ENCODE peak calls at places on chromosomes 12 and 14, in six cellular contexts. W is cardiac muscle cell, L is psoas muscle, T is upper lobe of right lung, I is ovary, Y is heart right ventricle. Z is an unnamed sample.

GRCh38 chr12:130689408-130690405 is 26.4 kb downstream of the RIMBP2 start:
- DNase-seq in L (no peak), T (no peak), I (no peak), W (no peak), Y (no peak), Z (no peak)

GRCh38 chr12:96314723-96315122 is 85.5 kb downstream of the CDK17 start:
- DNase-seq in Y (no peak), T (no peak), I (no peak), L (no peak), W (no peak), Z (no peak)

GRCh38 chr12:66453111-66453510 is 150.8 kb downstream of the HELB start:
- DNase-seq in L (no peak), Y (no peak), W (no peak), I (no peak), T (no peak), Z (no peak)

GRCh38 chr14:54182419-54183040 is 214.3 kb upstream of the CDKN3 start:
- DNase-seq in Y (no peak), L (no peak), W (no peak), T (no peak), I (no peak), Z (no peak)

GRCh38 chr12:132078190-132078589 is 65.9 kb downstream of the DDX51 start:
- DNase-seq in W (no peak), L (no peak), Y (peak), T (no peak), I (peak), Z (no peak)

GRCh38 chr14:99225804-99226203 is 46.2 kb downstream of the BCL11B start:
- DNase-seq in T (no peak), Y (no peak), W (no peak), L (no peak), I (no peak), Z (no peak)

GRCh38 chr14:76329150-76329881 is 46.6 kb upstream of the ESRRB start:
- DNase-seq in Y (no peak), T (peak), W (no peak), I (no peak), L (no peak), Z (no peak)

GRCh38 chr12:46470975-46471374 is 98.4 kb upstream of the SLC38A2 start:
- DNase-seq in I (no peak), Y (no peak), L (no peak), T (no peak), W (no peak), Z (no peak)

GRCh38 chr12:53791735-53792326 is 40.1 kb upstream of the CISTR start:
- DNase-seq in Y (no peak), W (no peak), L (no peak), T (no peak), I (no peak), Z (no peak)

GRCh38 chr12:99824900-99825562 is 159.7 kb downstream of the ANKS1B start:
- DNase-seq in T (no peak), W (no peak), L (peak), I (no peak), Y (no peak), Z (no peak)

GRCh38 chr12:90978117-90978770 is 23.3 kb upstream of the CCER1 start:
- DNase-seq in L (no peak), Y (peak), I (no peak), W (peak), T (no peak), Z (no peak)

GRCh38 chr14:91368681-91369416 is 48.8 kb downstream of the CCDC88C start:
- DNase-seq in I (no peak), Y (no peak), W (no peak), T (no peak), L (no peak), Z (no peak)

GRCh38 chr12:49515266-49515665 is 23.6 kb upstream of the KCNH3 start:
- DNase-seq in T (no peak), I (no peak), L (no peak), W (no peak), Y (no peak), Z (no peak)

GRCh38 chr14:34775922-34776321 is 61.5 kb upstream of the CFL2 start:
- DNase-seq in W (no peak), T (no peak), L (no peak), I (no peak), Y (no peak), Z (no peak)

GRCh38 chr12:87376722-87377121 is 652.5 kb downstream of the C12orf50 start:
- DNase-seq in I (no peak), L (no peak), Y (no peak), W (no peak), T (no peak), Z (no peak)

GRCh38 chr14:30656190-30656632 is 34.1 kb downstream of the SCFD1 start:
- DNase-seq in W (peak), I (no peak), T (no peak), Y (peak), L (no peak), Z (no peak)

GRCh38 chr12:113889806-113890581 is 76.1 kb downstream of the RBM19 start:
- DNase-seq in L (no peak), Y (no peak), W (no peak), T (no peak), I (no peak), Z (no peak)

GRCh38 chr14:73997944-73998451 is 21.1 kb downstream of the ENTPD5 start:
- DNase-seq in T (no peak), I (no peak), Y (no peak), W (no peak), L (no peak), Z (no peak)

GRCh38 chr12:10365716-10366433 is 24.0 kb downstream of the KLRK1 start:
- DNase-seq in I (no peak), Y (no peak), T (no peak), L (no peak), W (no peak), Z (no peak)

GRCh38 chr12:51082561-51083139 is 746 bp downstream of the CSRNP2 start:
- DNase-seq in T (no peak), W (no peak), Y (peak), L (no peak), I (no peak), Z (peak)

GRCh38 chr12:117090816-117091711 is 8.2 kb downstream of the TESC start:
- DNase-seq in T (no peak), Y (no peak), L (no peak), W (no peak), I (peak), Z (no peak)

GRCh38 chr14:89184952-89185351 is 232.1 kb downstream of the FOXN3 start:
- DNase-seq in W (no peak), T (no peak), Y (no peak), L (no peak), I (no peak), Z (no peak)

GRCh38 chr14:62847168-62847567 is 198.1 kb downstream of the KCNH5 start:
- DNase-seq in T (no peak), L (no peak), I (no peak), Y (no peak), W (no peak), Z (no peak)

GRCh38 chr12:107109726-107110518 is 16.6 kb upstream of the CRY1 start:
- DNase-seq in W (no peak), Y (no peak), I (no peak), L (no peak), T (no peak), Z (no peak)

GRCh38 chr14:100717371-100717770 is 9.3 kb upstream of the DLK1 start:
- DNase-seq in L (no peak), I (no peak), Y (no peak), T (no peak), W (no peak), Z (no peak)

GRCh38 chr12:132873724-132874123 is 13.7 kb downstream of the CHFR start:
- DNase-seq in T (no peak), L (no peak), Y (no peak), I (no peak), W (no peak), Z (no peak)

GRCh38 chr12:103838254-103838914 is 2.6 kb downstream of the NT5DC3 start:
- DNase-seq in L (no peak), W (no peak), T (no peak), Y (no peak), I (no peak), Z (no peak)

GRCh38 chr12:103840881-103841689 is at the start of gene NT5DC3:
- DNase-seq in I (peak), Y (peak), T (peak), W (peak), L (peak), Z (peak)

GRCh38 chr12:103839893-103840292 is 1.1 kb downstream of the NT5DC3 start:
- DNase-seq in T (no peak), W (no peak), I (no peak), Y (no peak), L (no peak), Z (no peak)

GRCh38 chr12:103840399-103840880 is 594 bp downstream of the NT5DC3 start:
- DNase-seq in W (no peak), I (peak), L (peak), Y (no peak), T (peak), Z (peak)

DNA sequence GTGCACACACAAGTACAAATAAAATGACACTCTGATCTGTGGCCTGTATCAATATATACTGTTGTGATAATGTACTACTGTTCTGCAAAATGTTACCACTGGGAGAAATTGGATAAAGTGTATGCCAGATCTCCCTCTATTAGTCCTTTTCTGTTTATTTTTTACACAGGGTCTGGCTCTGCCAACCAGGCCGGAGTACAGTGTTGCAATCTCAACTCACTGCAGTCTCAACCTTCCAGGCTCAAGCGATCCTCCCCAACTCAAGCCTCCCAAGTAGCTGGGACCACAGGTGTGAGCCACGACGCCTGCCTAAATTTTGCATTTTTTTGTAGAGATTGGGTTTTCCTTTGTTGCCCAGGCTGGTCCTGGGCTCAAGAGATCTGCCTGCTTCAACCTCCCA is 1.9 kb downstream of the NT5DC3 start:
- DNase-seq in L (no peak), I (no peak), W (no peak), T (no peak), Y (no peak), Z (no peak)
- H3K4me3 ChIP-seq in L (peak), I (peak), W (no peak), T (peak), Y (no peak), Z (peak)

GRCh38 chr12:615620-616019 is 47.6 kb downstream of the NINJ2 start:
- DNase-seq in Y (no peak), T (no peak), I (no peak), W (no peak), L (no peak), Z (no peak)

GRCh38 chr12:612886-613285 is 50.4 kb downstream of the NINJ2 start:
- DNase-seq in I (no peak), Y (no peak), L (no peak), W (no peak), T (no peak), Z (no peak)

GRCh38 chr12:612293-612692 is 51.0 kb downstream of the NINJ2 start:
- DNase-seq in Y (no peak), I (no peak), W (no peak), L (no peak), T (no peak), Z (no peak)

GRCh38 chr12:614727-615060 is 48.6 kb downstream of the NINJ2 start:
- DNase-seq in Y (no peak), T (no peak), W (no peak), I (no peak), L (no peak), Z (no peak)

GRCh38 chr12:613996-614726 is 49.1 kb downstream of the NINJ2 start:
- DNase-seq in T (no peak), W (peak), Y (no peak), I (no peak), L (no peak), Z (no peak)
- TF ChIP-seq CTCF in T (peak), W (peak), Y (peak), I (no peak), L (no peak), Z (no peak)

DNA sequence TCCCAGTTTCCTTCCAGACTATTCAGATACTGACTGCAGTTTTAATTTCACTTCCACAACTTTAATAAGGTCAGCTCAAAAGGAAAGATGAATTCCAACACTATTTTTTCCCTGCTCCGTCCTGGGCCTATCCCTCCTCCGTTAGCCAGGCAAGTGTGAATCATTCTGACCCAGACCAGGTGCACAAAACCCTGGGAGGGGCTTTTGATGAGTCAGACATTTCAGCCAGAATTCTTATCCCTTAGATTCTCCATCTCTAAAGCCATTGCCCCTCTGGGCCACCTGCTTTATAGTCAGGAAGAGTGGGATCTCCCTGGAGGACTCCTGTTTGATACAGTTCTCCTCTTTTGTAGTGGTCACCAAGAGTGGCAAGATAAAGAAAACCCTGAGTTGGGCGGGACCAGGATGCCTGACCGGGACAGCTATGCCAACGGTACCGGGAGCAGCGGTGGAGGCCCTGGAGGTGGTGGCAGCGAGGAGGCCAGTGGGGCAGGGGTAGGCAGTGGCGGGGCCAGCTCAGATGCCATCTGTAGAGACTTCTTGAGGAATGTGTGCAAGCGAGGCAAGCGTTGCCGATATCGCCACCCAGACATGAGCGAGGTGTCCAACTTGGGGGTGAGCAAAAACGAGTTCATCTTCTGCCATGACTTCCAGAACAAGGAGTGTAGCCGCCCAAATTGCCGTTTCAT is 2.2 kb downstream of the ZC3H10 start:
- DNase-seq in T (no peak), Y (no peak), L (peak), I (peak), W (no peak), Z (no peak)
- H3K27ac ChIP-seq in T (peak), Y (peak), L (peak), I (peak), W (peak), Z (peak)

GRCh38 chr12:129080821-129081220 is 227.5 kb downstream of the GLT1D1 start:
- DNase-seq in W (no peak), I (no peak), T (no peak), Y (no peak), L (no peak), Z (no peak)
- H3K4me3 ChIP-seq in W (no peak), I (no peak), T (no peak), Y (no peak), L (no peak), Z (no peak)

Z was measured in coronary artery.